ENCODE peak calls at places on chromosomes 12 and 14, in five cellular contexts. L, K, T, O and P are unnamed samples.

GRCh38 chr12:62737615-62738014 is 197.3 kb downstream of the PPM1H start:
- DNase-seq in K (no peak), O (no peak), T (no peak), L (no peak), P (no peak)

GRCh38 chr12:131829795-131830334 is 1.7 kb downstream of the MMP17 start:
- DNase-seq in K (no peak), O (no peak), T (no peak), L (no peak), P (no peak)

GRCh38 chr12:52004042-52004648 is 2.6 kb upstream of the TAMALIN start:
- DNase-seq in L (no peak), O (peak), K (peak), T (no peak), P (no peak)

GRCh38 chr12:78674311-78675085 is 190.1 kb upstream of the SYT1 start:
- DNase-seq in T (no peak), L (no peak), K (no peak), O (no peak), P (no peak)

GRCh38 chr12:102543494-102543893 is 63.1 kb upstream of the IGF1 start:
- DNase-seq in L (no peak), T (peak), K (no peak), O (no peak), P (no peak)

GRCh38 chr12:6641131-6641530 is 5.4 kb upstream of the LPAR5 start:
- DNase-seq in O (no peak), L (no peak), K (no peak), T (no peak), P (no peak)

GRCh38 chr12:130761537-130762318 is 45.6 kb upstream of the RIMBP2 start:
- DNase-seq in O (peak), T (peak), K (peak), L (peak), P (no peak)

GRCh38 chr14:31388687-31389413 is 31.5 kb downstream of the HEATR5A start:
- DNase-seq in T (peak), O (no peak), L (no peak), K (no peak), P (no peak)

GRCh38 chr14:52527052-52527451 is 25.3 kb downstream of the TXNDC16 start:
- DNase-seq in O (no peak), L (no peak), K (no peak), T (no peak), P (no peak)

GRCh38 chr14:55697358-55697985 is 117.5 kb downstream of the KTN1 start:
- DNase-seq in L (no peak), O (peak), T (no peak), K (no peak), P (no peak)

GRCh38 chr12:99271071-99271470 is 376.5 kb upstream of the GARIN6 start:
- DNase-seq in L (no peak), O (no peak), T (no peak), K (no peak), P (no peak)

GRCh38 chr14:102967506-102967795 is 45.0 kb downstream of the AMN start:
- DNase-seq in O (no peak), L (no peak), T (no peak), K (no peak), P (no peak)

GRCh38 chr12:106345739-106346138 is 11.8 kb upstream of the POLR3B start:
- DNase-seq in T (no peak), O (peak), K (peak), L (no peak), P (no peak)

GRCh38 chr14:103725001-103725682 is 9.5 kb downstream of the ZFYVE21 start:
- DNase-seq in K (no peak), T (no peak), L (no peak), O (no peak), P (no peak)

GRCh38 chr12:10179871-10180270 is 1.0 kb downstream of the TMEM52B start:
- DNase-seq in T (no peak), K (no peak), L (no peak), O (no peak), P (no peak)

GRCh38 chr12:94769040-94769420 is 118.7 kb upstream of the TMCC3 start:
- DNase-seq in T (no peak), L (no peak), K (no peak), O (peak), P (no peak)

GRCh38 chr12:77319141-77319540 is 253.8 kb upstream of the E2F7 start:
- DNase-seq in L (no peak), K (no peak), T (no peak), O (no peak), P (no peak)